ENCODE peak calls at places on chromosomes 6 and 20, in six cellular contexts. One of them, this sample, is unnamed.

GRCh38 chr20:32482251-32483220 is 102.6 kb downstream of the NOL4L start:
- DNase-seq in trophoblast cell: peak
- DNase-seq in H9: peak
- DNase-seq in H1: no peak
- DNase-seq in mesenchymal stem cell: peak
- DNase-seq in IMR-90: no peak
- DNase-seq in this sample: peak

GRCh38 chr6:9205645-9206044 is 770.3 kb upstream of the SLC35B3 start:
- DNase-seq in IMR-90: no peak
- DNase-seq in H9: no peak
- DNase-seq in H1: no peak
- DNase-seq in trophoblast cell: no peak
- DNase-seq in mesenchymal stem cell: no peak
- DNase-seq in this sample: no peak

GRCh38 chr6:235763-236360 is 56.4 kb upstream of the DUSP22 start:
- DNase-seq in trophoblast cell: no peak
- DNase-seq in IMR-90: peak
- DNase-seq in H1: no peak
- DNase-seq in H9: no peak
- DNase-seq in mesenchymal stem cell: peak
- DNase-seq in this sample: no peak

GRCh38 chr6:89291256-89291819 is 23.8 kb downstream of the GABRR2 start:
- DNase-seq in trophoblast cell: no peak
- DNase-seq in IMR-90: no peak
- DNase-seq in H9: peak
- DNase-seq in H1: no peak
- DNase-seq in mesenchymal stem cell: no peak
- DNase-seq in this sample: no peak

GRCh38 chr20:63844384-63845025 is 13.4 kb upstream of the ZBTB46 start:
- DNase-seq in IMR-90: no peak
- DNase-seq in mesenchymal stem cell: no peak
- DNase-seq in H9: no peak
- DNase-seq in H1: no peak
- DNase-seq in trophoblast cell: no peak
- DNase-seq in this sample: no peak

GRCh38 chr20:38872036-38872435 is 54.2 kb upstream of the FAM83D start:
- DNase-seq in trophoblast cell: no peak
- DNase-seq in H9: no peak
- DNase-seq in H1: no peak
- DNase-seq in mesenchymal stem cell: no peak
- DNase-seq in IMR-90: no peak
- DNase-seq in this sample: no peak

GRCh38 chr20:8043687-8044278 is 24.2 kb upstream of the TMX4 start:
- DNase-seq in H1: no peak
- DNase-seq in mesenchymal stem cell: peak
- DNase-seq in trophoblast cell: peak
- DNase-seq in H9: no peak
- DNase-seq in IMR-90: peak
- DNase-seq in this sample: peak

GRCh38 chr6:21046276-21046675 is 512.0 kb downstream of the CDKAL1 start:
- DNase-seq in trophoblast cell: no peak
- DNase-seq in H9: no peak
- DNase-seq in mesenchymal stem cell: no peak
- DNase-seq in H1: no peak
- DNase-seq in IMR-90: no peak
- DNase-seq in this sample: no peak

GRCh38 chr6:41331401-41332150 is 3.8 kb upstream of the NCR2 start:
- DNase-seq in H1: no peak
- DNase-seq in H9: no peak
- DNase-seq in IMR-90: no peak
- DNase-seq in mesenchymal stem cell: no peak
- DNase-seq in trophoblast cell: no peak
- DNase-seq in this sample: no peak

GRCh38 chr6:162715601-162716000 is 12.0 kb downstream of the PRKN start:
- DNase-seq in H9: no peak
- DNase-seq in IMR-90: no peak
- DNase-seq in H1: no peak
- DNase-seq in trophoblast cell: no peak
- DNase-seq in mesenchymal stem cell: no peak
- DNase-seq in this sample: no peak

GRCh38 chr6:10612161-10612560 is 82.3 kb downstream of the C6orf52 start:
- DNase-seq in mesenchymal stem cell: no peak
- DNase-seq in trophoblast cell: no peak
- DNase-seq in H1: no peak
- DNase-seq in H9: no peak
- DNase-seq in IMR-90: no peak
- DNase-seq in this sample: no peak

GRCh38 chr6:43941174-43941573 is 171.2 kb downstream of the VEGFA start:
- DNase-seq in IMR-90: no peak
- DNase-seq in H9: peak
- DNase-seq in trophoblast cell: no peak
- DNase-seq in H1: no peak
- DNase-seq in mesenchymal stem cell: no peak
- DNase-seq in this sample: no peak

GRCh38 chr6:85402071-85402470 is 47.8 kb upstream of the NT5E start:
- DNase-seq in trophoblast cell: no peak
- DNase-seq in H9: no peak
- DNase-seq in H1: no peak
- DNase-seq in mesenchymal stem cell: no peak
- DNase-seq in IMR-90: no peak
- DNase-seq in this sample: no peak

GRCh38 chr6:151993364-151993763 is 185.9 kb downstream of the ESR1 start:
- DNase-seq in trophoblast cell: no peak
- DNase-seq in mesenchymal stem cell: no peak
- DNase-seq in H1: no peak
- DNase-seq in IMR-90: no peak
- DNase-seq in H9: no peak
- DNase-seq in this sample: no peak

GRCh38 chr6:56148488-56149190 is 98.7 kb downstream of the COL21A1 start:
- DNase-seq in trophoblast cell: no peak
- DNase-seq in H1: no peak
- DNase-seq in H9: no peak
- DNase-seq in IMR-90: peak
- DNase-seq in mesenchymal stem cell: no peak
- DNase-seq in this sample: no peak

GRCh38 chr20:3819413-3820047 is 817 bp upstream of the AP5S1 start:
- DNase-seq in IMR-90: no peak
- DNase-seq in H9: no peak
- DNase-seq in trophoblast cell: no peak
- DNase-seq in mesenchymal stem cell: no peak
- DNase-seq in H1: no peak
- DNase-seq in this sample: no peak

GRCh38 chr20:57880155-57880648 is 170.4 kb upstream of the PMEPA1 start:
- DNase-seq in mesenchymal stem cell: no peak
- DNase-seq in H1: no peak
- DNase-seq in H9: no peak
- DNase-seq in IMR-90: no peak
- DNase-seq in trophoblast cell: no peak
- DNase-seq in this sample: no peak

GRCh38 chr6:87472525-87473418 is at the start of gene SLC35A1:
- DNase-seq in H9: peak
- DNase-seq in H1: peak
- DNase-seq in mesenchymal stem cell: peak
- DNase-seq in IMR-90: peak
- DNase-seq in trophoblast cell: peak
- DNase-seq in this sample: peak

GRCh38 chr6:149242883-149243282 is 74.6 kb upstream of the TAB2 start:
- DNase-seq in H9: no peak
- DNase-seq in IMR-90: peak
- DNase-seq in H1: no peak
- DNase-seq in mesenchymal stem cell: no peak
- DNase-seq in trophoblast cell: no peak
- DNase-seq in this sample: no peak

GRCh38 chr6:12483712-12484111 is 193.6 kb downstream of the EDN1 start:
- DNase-seq in trophoblast cell: peak
- DNase-seq in IMR-90: peak
- DNase-seq in H9: no peak
- DNase-seq in mesenchymal stem cell: peak
- DNase-seq in H1: no peak
- DNase-seq in this sample: no peak

GRCh38 chr6:25637946-25638345 is 14.1 kb upstream of the SCGN start:
- DNase-seq in trophoblast cell: peak
- DNase-seq in IMR-90: no peak
- DNase-seq in H9: peak
- DNase-seq in mesenchymal stem cell: no peak
- DNase-seq in H1: peak
- DNase-seq in this sample: no peak

GRCh38 chr6:170345662-170346061 is 39.1 kb downstream of the FAM120B start:
- DNase-seq in trophoblast cell: no peak
- DNase-seq in IMR-90: peak
- DNase-seq in mesenchymal stem cell: peak
- DNase-seq in H9: no peak
- DNase-seq in H1: no peak
- DNase-seq in this sample: no peak

GRCh38 chr6:138640028-138640427 is 133.5 kb upstream of the CCDC28A start:
- DNase-seq in H9: no peak
- DNase-seq in trophoblast cell: no peak
- DNase-seq in H1: no peak
- DNase-seq in IMR-90: no peak
- DNase-seq in mesenchymal stem cell: no peak
- DNase-seq in this sample: no peak

GRCh38 chr20:2005831-2006426 is 12.1 kb upstream of the PDYN start:
- DNase-seq in H9: peak
- DNase-seq in trophoblast cell: peak
- DNase-seq in H1: peak
- DNase-seq in mesenchymal stem cell: peak
- DNase-seq in IMR-90: peak
- DNase-seq in this sample: peak

DNA sequence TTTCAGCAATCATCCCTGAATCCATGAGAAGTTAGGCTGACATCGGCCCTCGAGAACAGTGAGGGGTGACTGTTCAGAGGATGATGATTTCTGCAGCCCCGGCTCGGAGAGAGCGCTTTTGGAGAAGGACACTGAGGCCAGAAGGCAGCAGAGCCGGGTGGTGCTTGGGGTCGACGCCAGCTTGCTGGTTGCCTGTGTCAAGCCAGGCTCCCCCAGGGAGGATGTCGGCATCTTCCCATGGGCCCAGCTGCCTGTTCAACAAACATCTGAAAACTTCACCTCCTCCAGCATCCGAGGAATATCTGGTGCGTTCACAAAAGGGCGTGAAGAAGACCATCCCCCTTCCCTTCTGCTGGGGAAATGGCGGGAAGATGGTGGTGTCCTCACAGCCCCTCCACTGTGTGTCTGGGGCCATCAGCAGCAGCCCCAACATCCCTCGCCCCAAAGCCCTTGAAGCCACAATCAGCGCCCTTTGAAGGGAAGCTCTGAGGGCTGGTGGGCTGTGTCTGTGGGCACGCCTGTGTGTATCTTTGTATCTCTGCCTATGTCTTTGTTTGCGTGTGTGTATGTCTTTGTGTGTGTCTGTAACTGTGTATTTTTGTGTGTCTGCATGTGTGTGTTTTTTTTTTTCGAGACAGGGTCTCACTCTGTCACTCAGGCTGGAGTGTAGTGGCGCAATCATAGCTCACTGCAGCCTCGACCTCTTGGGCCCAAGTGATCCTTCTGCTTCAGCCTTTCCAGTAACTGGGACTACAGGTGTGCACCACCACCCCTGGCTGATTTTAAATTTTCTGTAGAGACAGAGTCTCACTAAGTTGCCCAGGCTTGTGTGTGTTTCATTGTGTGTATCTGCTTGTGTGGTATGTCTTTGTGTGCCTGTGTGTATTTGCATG is 97.9 kb downstream of the SULF2 start:
- DNase-seq in mesenchymal stem cell: no peak
- DNase-seq in trophoblast cell: no peak
- DNase-seq in IMR-90: no peak
- DNase-seq in H9: no peak
- DNase-seq in H1: no peak
- DNase-seq in this sample: no peak
- H4K91ac ChIP-seq in mesenchymal stem cell: no peak
- H4K91ac ChIP-seq in trophoblast cell: no peak
- H4K91ac ChIP-seq in IMR-90: no peak
- H4K91ac ChIP-seq in H9: no peak
- H4K91ac ChIP-seq in H1: no peak
- H4K91ac ChIP-seq in this sample: no peak

GRCh38 chr6:47151232-47151898 is 109.2 kb upstream of the ADGRF1 start:
- DNase-seq in mesenchymal stem cell: peak
- DNase-seq in trophoblast cell: no peak
- DNase-seq in H1: no peak
- DNase-seq in H9: no peak
- DNase-seq in IMR-90: no peak
- DNase-seq in this sample: no peak

GRCh38 chr6:47149070-47149469 is 106.9 kb upstream of the ADGRF1 start:
- DNase-seq in H1: no peak
- DNase-seq in H9: no peak
- DNase-seq in mesenchymal stem cell: no peak
- DNase-seq in trophoblast cell: no peak
- DNase-seq in IMR-90: no peak
- DNase-seq in this sample: no peak

GRCh38 chr6:47147175-47147727 is 105.1 kb upstream of the ADGRF1 start:
- DNase-seq in H9: no peak
- DNase-seq in mesenchymal stem cell: no peak
- DNase-seq in trophoblast cell: no peak
- DNase-seq in IMR-90: no peak
- DNase-seq in H1: no peak
- DNase-seq in this sample: no peak

GRCh38 chr6:47147836-47148344 is 105.8 kb upstream of the ADGRF1 start:
- DNase-seq in IMR-90: no peak
- DNase-seq in trophoblast cell: no peak
- DNase-seq in H1: no peak
- DNase-seq in H9: no peak
- DNase-seq in mesenchymal stem cell: peak
- DNase-seq in this sample: no peak

GRCh38 chr6:47149554-47149953 is 107.4 kb upstream of the ADGRF1 start:
- DNase-seq in trophoblast cell: no peak
- DNase-seq in IMR-90: no peak
- DNase-seq in H1: no peak
- DNase-seq in mesenchymal stem cell: no peak
- DNase-seq in H9: no peak
- DNase-seq in this sample: no peak
- H2BK120ac ChIP-seq in trophoblast cell: peak
- H2BK120ac ChIP-seq in IMR-90: peak
- H2BK120ac ChIP-seq in H1: no peak
- H2BK120ac ChIP-seq in mesenchymal stem cell: no peak
- H2BK120ac ChIP-seq in H9: no peak
- H2BK120ac ChIP-seq in this sample: no peak

GRCh38 chr6:16267428-16268263 is 29.3 kb downstream of the GMPR start:
- DNase-seq in H1: no peak
- DNase-seq in trophoblast cell: peak
- DNase-seq in mesenchymal stem cell: no peak
- DNase-seq in IMR-90: no peak
- DNase-seq in H9: no peak
- DNase-seq in this sample: no peak
- H3K4ac ChIP-seq in H1: no peak
- H3K4ac ChIP-seq in trophoblast cell: no peak
- H3K4ac ChIP-seq in mesenchymal stem cell: no peak
- H3K4ac ChIP-seq in IMR-90: no peak
- H3K4ac ChIP-seq in H9: no peak
- H3K4ac ChIP-seq in this sample: no peak

DNA sequence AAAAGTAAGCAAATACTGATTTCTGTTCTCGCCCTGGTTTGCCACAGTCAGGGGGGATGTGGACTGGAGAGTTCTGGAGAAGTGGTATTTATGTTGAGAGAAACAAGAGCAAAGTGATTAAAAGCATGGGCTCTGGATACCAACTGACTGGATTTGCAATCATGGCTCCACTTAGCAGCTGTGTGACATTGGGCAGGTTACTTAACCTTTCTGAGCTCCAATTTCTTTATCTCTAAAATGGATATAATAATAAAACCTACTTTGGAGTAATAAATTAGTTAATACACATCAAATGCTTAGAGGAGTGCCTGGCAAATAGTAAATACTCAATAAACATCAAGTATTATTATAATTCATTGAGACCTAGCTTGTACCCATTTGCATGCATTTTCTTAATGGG is 111.7 kb downstream of the CLIC5 start:
- DNase-seq in mesenchymal stem cell: no peak
- DNase-seq in H9: no peak
- DNase-seq in trophoblast cell: no peak
- DNase-seq in H1: no peak
- DNase-seq in IMR-90: no peak
- DNase-seq in this sample: no peak
- H4K91ac ChIP-seq in mesenchymal stem cell: no peak
- H4K91ac ChIP-seq in H9: no peak
- H4K91ac ChIP-seq in trophoblast cell: no peak
- H4K91ac ChIP-seq in H1: no peak
- H4K91ac ChIP-seq in IMR-90: no peak
- H4K91ac ChIP-seq in this sample: no peak

This sample was measured in neuronal stem cell.